ENCODE peak calls at places on chromosomes 4 and X, in five cellular contexts. D, B, E, Z and F are unnamed samples. For H3K27me3, the result is how much of the 10 kb centered on the place peaks cover.

GRCh38 chr4:73446336-73446938 is 10.4 kb downstream of the AFP start:
- DNase-seq in D (no peak), B (no peak), E (peak), Z (no peak), F (no peak)

GRCh38 chrX:132961511-132961910 is 3.1 kb upstream of the HS6ST2 start:
- DNase-seq in D (no peak), B (no peak), E (no peak), Z (no peak), F (no peak)

GRCh38 chrX:21926527-21927278 is 13.8 kb upstream of the SMS start:
- DNase-seq in D (no peak), B (no peak), E (no peak), Z (no peak), F (no peak)

GRCh38 chrX:103464774-103465117 is 54.5 kb downstream of the RAB40A start:
- DNase-seq in D (peak), B (peak), E (peak), Z (peak), F (peak)

GRCh38 chr4:21765810-21766407 is 182.7 kb downstream of the KCNIP4 start:
- DNase-seq in D (peak), B (no peak), E (peak), Z (no peak), F (peak)

GRCh38 chr4:40292313-40292759 is 42.8 kb upstream of the CHRNA9 start:
- DNase-seq in D (no peak), B (no peak), E (no peak), Z (no peak), F (no peak)

GRCh38 chrX:103056902-103057301 is 7.1 kb downstream of the BEX1 start:
- DNase-seq in D (no peak), B (no peak), E (no peak), Z (no peak), F (no peak)

GRCh38 chr4:173521474-173522159 is 8.4 kb downstream of the HAND2 start:
- DNase-seq in D (no peak), B (peak), E (peak), Z (no peak), F (no peak)

GRCh38 chrX:123906557-123907316 is 46.9 kb downstream of the XIAP start:
- DNase-seq in D (no peak), B (no peak), E (no peak), Z (no peak), F (no peak)

GRCh38 chr4:54384563-54384962 is 155.5 kb downstream of the PDGFRA start:
- DNase-seq in D (no peak), B (no peak), E (no peak), Z (peak), F (peak)

GRCh38 chr4:113822555-113823290 is 61.2 kb upstream of the CAMK2D start:
- DNase-seq in D (no peak), B (no peak), E (no peak), Z (no peak), F (no peak)

GRCh38 chr4:127521463-127521862 is 111.3 kb upstream of the INTU start:
- DNase-seq in D (no peak), B (no peak), E (no peak), Z (no peak), F (no peak)

GRCh38 chr4:141646969-141647368 is 10.6 kb downstream of the IL15 start:
- DNase-seq in D (no peak), B (no peak), E (no peak), Z (no peak), F (no peak)

GRCh38 chrX:137428777-137429564 is 137.0 kb upstream of the ZIC3 start:
- DNase-seq in D (no peak), B (no peak), E (no peak), Z (no peak), F (no peak)

GRCh38 chrX:39577976-39578962 is 519.5 kb downstream of the BCOR start:
- DNase-seq in D (no peak), B (no peak), E (no peak), Z (no peak), F (peak)

GRCh38 chr4:53620956-53621355 is 29.7 kb upstream of the LNX1 start:
- DNase-seq in D (no peak), B (no peak), E (no peak), Z (no peak), F (no peak)

GRCh38 chr4:109730294-109731051 is 603 bp upstream of the PLA2G12A start:
- DNase-seq in D (peak), B (peak), E (peak), Z (peak), F (peak)

GRCh38 chr4:21198683-21199082 is 498.4 kb downstream of the PACRGL start:
- DNase-seq in D (no peak), B (no peak), E (no peak), Z (no peak), F (no peak)

GRCh38 chrX:10111364-10112148 is 45.2 kb upstream of the CLCN4 start:
- DNase-seq in D (no peak), B (peak), E (no peak), Z (no peak), F (no peak)

GRCh38 chr4:98232202-98232601 is 29.0 kb upstream of the RAP1GDS1 start:
- DNase-seq in D (no peak), B (no peak), E (no peak), Z (no peak), F (no peak)

GRCh38 chrX:17154001-17154400 is 207.5 kb downstream of the REPS2 start:
- DNase-seq in D (no peak), B (no peak), E (no peak), Z (no peak), F (no peak)

GRCh38 chr4:1855334-1856070 is 454 bp downstream of the LETM1 start:
- DNase-seq in D (no peak), B (peak), E (peak), Z (no peak), F (no peak)

GRCh38 chr4:2049381-2049780 is 9.7 kb upstream of the NAT8L start:
- DNase-seq in D (no peak), B (no peak), E (no peak), Z (no peak), F (no peak)

GRCh38 chrX:23662853-23663252 is 4.4 kb upstream of the PRDX4 start:
- DNase-seq in D (no peak), B (no peak), E (no peak), Z (no peak), F (no peak)

GRCh38 chrX:109643687-109644086 is 18.7 kb upstream of the KCNE5 start:
- DNase-seq in D (no peak), B (no peak), E (no peak), Z (no peak), F (no peak)

GRCh38 chr4:172813359-172813923 is 355.2 kb upstream of the GALNT7 start:
- DNase-seq in D (no peak), B (no peak), E (no peak), Z (no peak), F (no peak)

GRCh38 chr4:568351-568652 is 7.8 kb downstream of the TMEM271 start:
- DNase-seq in D (no peak), B (no peak), E (no peak), Z (no peak), F (no peak)
- H3K27me3 ChIP-seq in D (under half), B (under half), E (under half), Z (under half), F (under half)

GRCh38 chr4:43238018-43238417 is 345.5 kb downstream of the GRXCR1 start:
- DNase-seq in D (no peak), B (no peak), E (no peak), Z (no peak), F (no peak)
- H3K4me3 ChIP-seq in D (no peak), B (no peak), E (no peak), Z (no peak), F (no peak)

GRCh38 chrX:7159132-7159861 is 11.3 kb upstream of the PUDP start:
- DNase-seq in D (no peak), B (no peak), E (no peak), Z (peak), F (peak)
- TF ChIP-seq POLR2AphosphoS5 in D (no peak), B (no peak), E (no peak), Z (peak), F (no peak)

GRCh38 chr4:101730291-101731117 is 60.0 kb upstream of the BANK1 start:
- DNase-seq in D (peak), B (peak), E (peak), Z (peak), F (peak)
- H3K27me3 ChIP-seq in D (under half), B (under half), E (under half), Z (under half), F (under half)

GRCh38 chr4:70705856-70706461 is 15.8 kb upstream of the RUFY3 start:
- DNase-seq in D (no peak), B (no peak), E (no peak), Z (no peak), F (no peak)

GRCh38 chr4:70704333-70705145 is 16.2 kb downstream of the UTP3 start:
- DNase-seq in D (no peak), B (peak), E (peak), Z (peak), F (peak)

GRCh38 chr4:70705146-70705855 is 16.5 kb upstream of the RUFY3 start:
- DNase-seq in D (no peak), B (peak), E (peak), Z (peak), F (peak)

GRCh38 chr4:70701271-70701670 is 12.9 kb downstream of the UTP3 start:
- DNase-seq in D (no peak), B (no peak), E (no peak), Z (no peak), F (no peak)

GRCh38 chr4:70703695-70704332 is 15.5 kb downstream of the UTP3 start:
- DNase-seq in D (no peak), B (no peak), E (no peak), Z (no peak), F (no peak)
- H3K4me3 ChIP-seq in D (peak), B (peak), E (peak), Z (peak), F (peak)

GRCh38 chr4:110886270-110886669 is 263.4 kb upstream of the PITX2 start:
- DNase-seq in D (no peak), B (no peak), E (no peak), Z (no peak), F (no peak)
- TF ChIP-seq POLR2AphosphoS5 in D (no peak), B (no peak), E (no peak), Z (no peak), F (no peak)

GRCh38 chrX:79477691-79478090 is 110.6 kb upstream of the ITM2A start:
- DNase-seq in D (no peak), B (no peak), E (no peak), Z (no peak), F (no peak)
- H3K27me3 ChIP-seq in D (under half), B (under half), E (under half), Z (under half), F (under half)

DNA sequence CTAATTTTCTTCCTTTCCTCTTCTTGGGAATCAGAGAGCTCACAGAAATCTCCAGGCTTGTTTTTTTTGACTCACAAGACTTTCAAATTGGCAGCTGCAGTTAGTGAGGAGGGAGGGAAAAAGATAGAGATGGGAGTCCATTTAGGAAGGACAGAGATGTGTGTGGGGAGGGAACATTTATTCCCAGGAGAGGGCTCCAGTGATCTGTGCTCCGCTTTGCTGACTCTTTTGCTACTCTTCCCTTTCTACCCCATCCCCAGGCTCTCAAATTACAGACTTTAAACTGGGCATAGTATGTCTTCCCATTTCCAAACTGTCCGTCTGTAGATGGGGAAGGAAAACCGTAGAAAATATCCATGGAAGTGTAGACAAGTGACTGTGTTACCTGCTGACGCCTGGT is 39.1 kb upstream of the UCP1 start:
- DNase-seq in D (no peak), B (no peak), E (no peak), Z (no peak), F (no peak)
- H3K4me3 ChIP-seq in D (no peak), B (no peak), E (no peak), Z (no peak), F (no peak)